ENCODE peak calls at places on chromosomes 3 and 15, in ten cellular contexts. E is pancreas, N is body of pancreas, P is tibial artery, Q is SJSA1, B is astrocyte of the spinal cord, S is Caco-2, J is breast epithelium, U is A549, F is right cardiac atrium. X is an unnamed sample.

GRCh38 chr3:182000454-182000853 is 288.7 kb downstream of the SOX2 start:
- DNase-seq in E (no peak), N (no peak), P (no peak), Q (no peak), B (no peak), S (no peak), J (no peak), U (no peak), F (no peak), X (no peak)

GRCh38 chr3:153130312-153130977 is 31.6 kb upstream of the RAP2B start:
- DNase-seq in E (no peak), N (no peak), P (no peak), Q (no peak), B (peak), S (no peak), J (no peak), U (peak), F (no peak), X (no peak)

GRCh38 chr3:50674349-50675178 is at the start of gene DOCK3:
- DNase-seq in E (peak), N (peak), P (peak), Q (peak), B (peak), S (no peak), J (peak), U (no peak), F (peak), X (no peak)

GRCh38 chr3:179717219-179717618 is 64.4 kb downstream of the USP13 start:
- DNase-seq in E (no peak), N (no peak), P (no peak), Q (no peak), B (no peak), S (no peak), J (no peak), U (no peak), F (no peak), X (no peak)

GRCh38 chr15:29736745-29737023 is 85.6 kb downstream of the TJP1 start:
- DNase-seq in E (no peak), N (peak), P (no peak), Q (peak), B (peak), S (peak), J (no peak), U (peak), F (no peak), X (no peak)

GRCh38 chr3:56467108-56467507 is 1.2 kb downstream of the ERC2 start:
- DNase-seq in E (peak), N (peak), P (no peak), Q (no peak), B (peak), S (peak), J (peak), U (peak), F (peak), X (peak)

GRCh38 chr15:60370804-60371700 is 26.7 kb downstream of the ANXA2 start:
- DNase-seq in E (no peak), N (peak), P (peak), Q (peak), B (peak), S (no peak), J (peak), U (peak), F (peak), X (peak)

GRCh38 chr3:8810561-8810960 is 41.1 kb upstream of the OXTR start:
- DNase-seq in E (no peak), N (no peak), P (no peak), Q (no peak), B (no peak), S (no peak), J (no peak), U (no peak), F (no peak), X (no peak)

GRCh38 chr3:10500717-10501663 is 4.4 kb downstream of the ATP2B2 start:
- DNase-seq in E (no peak), N (no peak), P (no peak), Q (no peak), B (no peak), S (no peak), J (no peak), U (no peak), F (no peak), X (no peak)

GRCh38 chr3:134009345-134010000 is 20.3 kb downstream of the SLCO2A1 start:
- DNase-seq in E (no peak), N (no peak), P (no peak), Q (peak), B (peak), S (no peak), J (no peak), U (no peak), F (no peak), X (no peak)

GRCh38 chr3:134013280-134013679 is 16.4 kb downstream of the SLCO2A1 start:
- DNase-seq in E (no peak), N (no peak), P (no peak), Q (no peak), B (no peak), S (no peak), J (no peak), U (no peak), F (no peak), X (no peak)

GRCh38 chr3:134007819-134008218 is 21.9 kb downstream of the SLCO2A1 start:
- DNase-seq in E (no peak), N (no peak), P (no peak), Q (no peak), B (no peak), S (no peak), J (no peak), U (no peak), F (no peak), X (no peak)

GRCh38 chr3:134004841-134005240 is 24.9 kb downstream of the SLCO2A1 start:
- DNase-seq in E (no peak), N (no peak), P (no peak), Q (no peak), B (peak), S (no peak), J (no peak), U (no peak), F (no peak), X (no peak)

GRCh38 chr3:134008630-134009156 is 21.0 kb downstream of the SLCO2A1 start:
- DNase-seq in E (no peak), N (no peak), P (no peak), Q (peak), B (peak), S (no peak), J (no peak), U (peak), F (no peak), X (no peak)
- H3K4me3 ChIP-seq in E (no peak), N (no peak), P (no peak), Q (no peak), B (no peak), S (no peak), J (no peak), U (no peak), F (no peak), X (no peak)

GRCh38 chr15:91049378-91050127 is 27.2 kb upstream of the VPS33B start:
- DNase-seq in E (no peak), N (peak), P (peak), Q (no peak), B (peak), S (no peak), J (no peak), U (peak), F (no peak), X (peak)
- H3K4me3 ChIP-seq in E (no peak), N (no peak), P (no peak), Q (no peak), B (no peak), S (no peak), J (no peak), U (no peak), F (no peak), X (no peak)

DNA sequence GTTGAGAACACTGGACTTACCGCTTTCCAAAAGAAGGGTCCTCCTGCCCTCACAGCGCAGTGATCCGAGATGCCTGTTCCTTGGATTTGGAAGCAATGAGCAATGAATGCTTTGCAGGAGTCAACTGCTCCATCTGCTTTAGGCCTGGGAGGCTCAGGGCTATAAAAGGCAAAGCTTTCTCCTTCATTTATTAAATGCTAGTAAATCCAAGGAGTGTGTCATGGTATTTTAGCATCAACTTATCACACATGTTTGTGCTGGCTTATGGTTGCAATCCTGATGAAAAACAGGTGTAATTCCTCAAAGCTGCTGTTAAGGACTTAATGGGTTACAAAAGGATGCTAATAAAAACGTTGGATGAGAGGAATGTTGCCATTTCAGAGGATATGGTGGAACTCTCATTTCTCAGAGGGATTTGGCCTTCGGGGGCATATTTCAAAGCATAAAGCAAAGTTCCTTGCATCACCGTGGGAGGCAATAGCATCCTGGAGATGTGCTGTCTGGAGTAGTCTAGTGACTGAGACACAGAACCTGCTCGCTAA is 158.5 kb upstream of the TPM1 start:
- DNase-seq in E (no peak), N (no peak), P (no peak), Q (no peak), B (no peak), S (no peak), J (no peak), U (no peak), F (no peak), X (no peak)
- H3K4me3 ChIP-seq in E (no peak), N (no peak), P (no peak), Q (no peak), B (no peak), S (no peak), J (no peak), U (no peak), F (no peak), X (no peak)

DNA sequence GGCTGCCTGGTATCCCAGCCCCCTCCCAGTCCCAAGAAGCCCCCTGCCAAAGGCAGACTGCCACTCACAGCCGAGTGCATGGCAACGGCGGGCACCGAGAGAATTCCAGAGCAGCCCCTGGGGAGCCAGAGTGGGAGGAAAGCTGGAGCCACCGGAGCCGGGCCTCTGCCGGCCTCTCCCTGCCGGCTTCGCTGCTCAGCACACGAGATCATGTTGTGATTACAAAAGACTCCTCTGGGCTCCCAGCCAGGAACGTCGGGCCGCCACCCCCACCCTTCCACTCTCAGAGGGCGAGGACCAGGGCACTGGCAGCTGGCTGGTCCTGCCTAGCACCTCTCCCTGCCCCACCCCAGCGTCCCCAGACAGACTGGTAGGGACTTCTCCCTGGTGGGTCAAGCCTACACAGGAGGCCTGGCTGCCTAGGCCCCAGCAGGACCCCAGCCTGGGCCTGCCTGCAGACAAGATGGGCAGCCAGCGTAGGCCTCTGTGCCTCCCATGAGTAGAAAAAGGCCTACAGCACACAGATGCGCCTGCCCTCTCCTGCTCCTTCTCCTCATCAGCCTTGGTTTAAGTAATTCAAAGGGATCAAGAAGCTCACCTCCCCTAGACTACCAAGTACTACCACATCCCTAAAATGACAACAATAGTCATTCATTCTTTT is at the start of gene CCDC9B:
- DNase-seq in E (peak), N (peak), P (peak), Q (peak), B (peak), S (no peak), J (peak), U (peak), F (peak), X (peak)
- H3K4me3 ChIP-seq in E (no peak), N (no peak), P (peak), Q (peak), B (peak), S (no peak), J (peak), U (peak), F (peak), X (peak)

DNA sequence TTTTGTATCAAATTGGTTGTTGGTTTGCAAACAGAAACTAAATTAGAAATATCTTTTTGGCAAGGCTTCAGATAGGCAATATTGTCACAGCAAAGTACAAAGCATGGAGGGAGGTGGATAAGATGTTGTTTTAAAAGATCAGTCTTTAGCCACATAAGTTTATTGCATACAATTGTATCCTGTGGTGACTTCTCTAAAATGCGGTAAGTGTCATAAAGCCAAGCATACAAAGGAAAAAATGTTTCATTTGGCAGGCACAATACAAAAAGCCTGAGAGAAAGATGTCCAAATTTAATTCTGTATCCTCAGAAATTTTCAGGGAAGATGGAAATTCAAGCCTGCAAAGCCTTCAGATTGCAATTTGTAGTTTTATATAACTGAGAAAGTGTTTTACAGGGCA is 7.7 kb downstream of the KAT2B start:
- DNase-seq in E (no peak), N (no peak), P (no peak), Q (no peak), B (no peak), S (no peak), J (no peak), U (no peak), F (no peak), X (no peak)
- H3K4me3 ChIP-seq in E (no peak), N (no peak), P (peak), Q (no peak), B (no peak), S (no peak), J (no peak), U (no peak), F (peak), X (no peak)

X was measured in LNCaP clone FGC.